ENCODE peak calls at places on chromosome 1, in eight cellular contexts. One of them, this sample, is unnamed.

GRCh38 chr1:108692724-108693655 is 880 bp downstream of the PRPF38B start:
- DNase-seq in GM23248: peak; percentile 80
- DNase-seq in AG04450: peak; percentile 8
- DNase-seq in activated naive CD8-positive, alpha-beta T cell treated with anti-CD3 and anti-CD28 coated beads, Interleukin-2, amount 50 U/mL, for 24 hours: peak; percentile 59
- DNase-seq in T1000: no peak
- DNase-seq in NCI-H774: peak; percentile 9
- DNase-seq in neural crest cell: no peak
- DNase-seq in T-cell: peak; percentile 76
- DNase-seq in this sample: peak; percentile 73

GRCh38 chr1:12359734-12360133 is 129.9 kb downstream of the VPS13D start:
- DNase-seq in GM23248: no peak
- DNase-seq in AG04450: no peak
- DNase-seq in activated naive CD8-positive, alpha-beta T cell treated with anti-CD3 and anti-CD28 coated beads, Interleukin-2, amount 50 U/mL, for 24 hours: no peak
- DNase-seq in T1000: no peak
- DNase-seq in NCI-H774: no peak
- DNase-seq in neural crest cell: no peak
- DNase-seq in T-cell: no peak
- DNase-seq in this sample: no peak

GRCh38 chr1:118990513-118991131 is 2.5 kb upstream of the TBX15 start:
- DNase-seq in GM23248: no peak
- DNase-seq in AG04450: no peak
- DNase-seq in activated naive CD8-positive, alpha-beta T cell treated with anti-CD3 and anti-CD28 coated beads, Interleukin-2, amount 50 U/mL, for 24 hours: no peak
- DNase-seq in T1000: no peak
- DNase-seq in NCI-H774: no peak
- DNase-seq in neural crest cell: no peak
- DNase-seq in T-cell: no peak
- DNase-seq in this sample: no peak

GRCh38 chr1:160615660-160616059 is 31.2 kb downstream of the SLAMF1 start:
- DNase-seq in GM23248: no peak
- DNase-seq in AG04450: no peak
- DNase-seq in activated naive CD8-positive, alpha-beta T cell treated with anti-CD3 and anti-CD28 coated beads, Interleukin-2, amount 50 U/mL, for 24 hours: no peak
- DNase-seq in T1000: no peak
- DNase-seq in NCI-H774: no peak
- DNase-seq in neural crest cell: no peak
- DNase-seq in T-cell: no peak
- DNase-seq in this sample: no peak

GRCh38 chr1:2415337-2415736 is 3.0 kb upstream of the PEX10 start:
- DNase-seq in GM23248: no peak
- DNase-seq in AG04450: no peak
- DNase-seq in activated naive CD8-positive, alpha-beta T cell treated with anti-CD3 and anti-CD28 coated beads, Interleukin-2, amount 50 U/mL, for 24 hours: no peak
- DNase-seq in T1000: no peak
- DNase-seq in NCI-H774: no peak
- DNase-seq in neural crest cell: no peak
- DNase-seq in T-cell: no peak
- DNase-seq in this sample: no peak

GRCh38 chr1:184533915-184534314 is 147.1 kb downstream of the C1orf21 start:
- DNase-seq in GM23248: no peak
- DNase-seq in AG04450: no peak
- DNase-seq in activated naive CD8-positive, alpha-beta T cell treated with anti-CD3 and anti-CD28 coated beads, Interleukin-2, amount 50 U/mL, for 24 hours: no peak
- DNase-seq in T1000: no peak
- DNase-seq in NCI-H774: no peak
- DNase-seq in neural crest cell: no peak
- DNase-seq in T-cell: no peak
- DNase-seq in this sample: no peak

GRCh38 chr1:66752000-66752592 is at the start of gene DYNLT5:
- DNase-seq in GM23248: peak; percentile 81
- DNase-seq in AG04450: no peak
- DNase-seq in activated naive CD8-positive, alpha-beta T cell treated with anti-CD3 and anti-CD28 coated beads, Interleukin-2, amount 50 U/mL, for 24 hours: no peak
- DNase-seq in T1000: no peak
- DNase-seq in NCI-H774: no peak
- DNase-seq in neural crest cell: peak; percentile 61
- DNase-seq in T-cell: no peak
- DNase-seq in this sample: peak; percentile 6

GRCh38 chr1:30815556-30815955 is 58.0 kb upstream of the LAPTM5 start:
- DNase-seq in GM23248: no peak
- DNase-seq in AG04450: no peak
- DNase-seq in activated naive CD8-positive, alpha-beta T cell treated with anti-CD3 and anti-CD28 coated beads, Interleukin-2, amount 50 U/mL, for 24 hours: no peak
- DNase-seq in T1000: no peak
- DNase-seq in NCI-H774: no peak
- DNase-seq in neural crest cell: no peak
- DNase-seq in T-cell: no peak
- DNase-seq in this sample: no peak

GRCh38 chr1:99503276-99503747 is 142.6 kb upstream of the PALMD start:
- DNase-seq in GM23248: peak; percentile 77
- DNase-seq in AG04450: no peak
- DNase-seq in activated naive CD8-positive, alpha-beta T cell treated with anti-CD3 and anti-CD28 coated beads, Interleukin-2, amount 50 U/mL, for 24 hours: no peak
- DNase-seq in T1000: no peak
- DNase-seq in NCI-H774: no peak
- DNase-seq in neural crest cell: no peak
- DNase-seq in T-cell: no peak
- DNase-seq in this sample: peak; percentile 21

GRCh38 chr1:8352886-8353285 is 35.0 kb downstream of the SLC45A1 start:
- DNase-seq in GM23248: no peak
- DNase-seq in AG04450: no peak
- DNase-seq in activated naive CD8-positive, alpha-beta T cell treated with anti-CD3 and anti-CD28 coated beads, Interleukin-2, amount 50 U/mL, for 24 hours: no peak
- DNase-seq in T1000: no peak
- DNase-seq in NCI-H774: no peak
- DNase-seq in neural crest cell: no peak
- DNase-seq in T-cell: no peak
- DNase-seq in this sample: no peak

GRCh38 chr1:15195420-15196052 is 42.0 kb downstream of the TMEM51 start:
- DNase-seq in GM23248: no peak
- DNase-seq in AG04450: no peak
- DNase-seq in activated naive CD8-positive, alpha-beta T cell treated with anti-CD3 and anti-CD28 coated beads, Interleukin-2, amount 50 U/mL, for 24 hours: no peak
- DNase-seq in T1000: no peak
- DNase-seq in NCI-H774: no peak
- DNase-seq in neural crest cell: no peak
- DNase-seq in T-cell: no peak
- DNase-seq in this sample: peak; percentile 86

GRCh38 chr1:15830284-15830657 is 17.2 kb upstream of the SPEN start:
- DNase-seq in GM23248: no peak
- DNase-seq in AG04450: no peak
- DNase-seq in activated naive CD8-positive, alpha-beta T cell treated with anti-CD3 and anti-CD28 coated beads, Interleukin-2, amount 50 U/mL, for 24 hours: no peak
- DNase-seq in T1000: no peak
- DNase-seq in NCI-H774: no peak
- DNase-seq in neural crest cell: no peak
- DNase-seq in T-cell: no peak
- DNase-seq in this sample: no peak

GRCh38 chr1:34792868-34793727 is at the start of gene GJA4:
- DNase-seq in GM23248: no peak
- DNase-seq in AG04450: no peak
- DNase-seq in activated naive CD8-positive, alpha-beta T cell treated with anti-CD3 and anti-CD28 coated beads, Interleukin-2, amount 50 U/mL, for 24 hours: no peak
- DNase-seq in T1000: no peak
- DNase-seq in NCI-H774: no peak
- DNase-seq in neural crest cell: no peak
- DNase-seq in T-cell: no peak
- DNase-seq in this sample: no peak

GRCh38 chr1:111104981-111105380 is 34.9 kb downstream of the DRAM2 start:
- DNase-seq in GM23248: no peak
- DNase-seq in AG04450: no peak
- DNase-seq in activated naive CD8-positive, alpha-beta T cell treated with anti-CD3 and anti-CD28 coated beads, Interleukin-2, amount 50 U/mL, for 24 hours: no peak
- DNase-seq in T1000: no peak
- DNase-seq in NCI-H774: no peak
- DNase-seq in neural crest cell: no peak
- DNase-seq in T-cell: no peak
- DNase-seq in this sample: no peak

GRCh38 chr1:229379901-229380300 is 37.1 kb upstream of the CCSAP start:
- DNase-seq in GM23248: peak; percentile 12
- DNase-seq in AG04450: no peak
- DNase-seq in activated naive CD8-positive, alpha-beta T cell treated with anti-CD3 and anti-CD28 coated beads, Interleukin-2, amount 50 U/mL, for 24 hours: no peak
- DNase-seq in T1000: no peak
- DNase-seq in NCI-H774: no peak
- DNase-seq in neural crest cell: no peak
- DNase-seq in T-cell: no peak
- DNase-seq in this sample: no peak

GRCh38 chr1:101438359-101438758 is 201.5 kb downstream of the S1PR1 start:
- DNase-seq in GM23248: peak; percentile 38
- DNase-seq in AG04450: no peak
- DNase-seq in activated naive CD8-positive, alpha-beta T cell treated with anti-CD3 and anti-CD28 coated beads, Interleukin-2, amount 50 U/mL, for 24 hours: no peak
- DNase-seq in T1000: no peak
- DNase-seq in NCI-H774: no peak
- DNase-seq in neural crest cell: no peak
- DNase-seq in T-cell: no peak
- DNase-seq in this sample: peak; percentile 33

GRCh38 chr1:234108921-234109320 is 204.4 kb downstream of the SLC35F3 start:
- DNase-seq in GM23248: peak; percentile 62
- DNase-seq in AG04450: no peak
- DNase-seq in activated naive CD8-positive, alpha-beta T cell treated with anti-CD3 and anti-CD28 coated beads, Interleukin-2, amount 50 U/mL, for 24 hours: no peak
- DNase-seq in T1000: no peak
- DNase-seq in NCI-H774: no peak
- DNase-seq in neural crest cell: no peak
- DNase-seq in T-cell: no peak
- DNase-seq in this sample: peak; percentile 70

This sample was measured in epithelial cell of esophagus.